ENCODE peak calls at places on chromosomes 3 and 15, in six cellular contexts. I is left ventricle myocardium superior, L is KG1, S is ecto neural progenitor cell, X is AG20443, T is RWPE1. B is an unnamed sample.

GRCh38 chr15:94346272-94346671 is 114.9 kb downstream of the MCTP2 start:
- DNase-seq in I (no peak), L (no peak), S (no peak), X (no peak), T (no peak), B (no peak)

GRCh38 chr3:98855811-98856400 is 45.6 kb downstream of the DCBLD2 start:
- DNase-seq in I (no peak), L (no peak), S (no peak), X (peak), T (peak), B (no peak)

GRCh38 chr15:60972301-60972700 is 256.8 kb downstream of the RORA start:
- DNase-seq in I (no peak), L (no peak), S (no peak), X (peak), T (peak), B (no peak)

GRCh38 chr3:196193738-196194541 is 17.3 kb downstream of the ZDHHC19 start:
- DNase-seq in I (peak), L (no peak), S (no peak), X (no peak), T (no peak), B (no peak)

GRCh38 chr15:66408690-66409089 is 22.0 kb downstream of the MAP2K1 start:
- DNase-seq in I (no peak), L (no peak), S (no peak), X (no peak), T (no peak), B (no peak)

GRCh38 chr15:69297642-69298353 is 914 bp upstream of the PAQR5 start:
- DNase-seq in I (no peak), L (no peak), S (no peak), X (no peak), T (no peak), B (no peak)

GRCh38 chr3:104635872-104636580 is 730.7 kb upstream of the ALCAM start:
- DNase-seq in I (no peak), L (no peak), S (no peak), X (no peak), T (no peak), B (no peak)

GRCh38 chr3:14001136-14001535 is 121.3 kb upstream of the WNT7A start:
- DNase-seq in I (no peak), L (no peak), S (no peak), X (no peak), T (peak), B (no peak)

GRCh38 chr3:37054370-37054769 is 61.1 kb downstream of the MLH1 start:
- DNase-seq in I (no peak), L (no peak), S (no peak), X (peak), T (no peak), B (no peak)

GRCh38 chr15:42233107-42233506 is 25.0 kb upstream of the VPS39 start:
- DNase-seq in I (no peak), L (no peak), S (no peak), X (no peak), T (no peak), B (no peak)

GRCh38 chr15:99485992-99486370 is 79.8 kb upstream of the MEF2A start:
- DNase-seq in I (no peak), L (no peak), S (no peak), X (no peak), T (no peak), B (no peak)

GRCh38 chr3:115930168-115930567 is 306.9 kb downstream of the GAP43 start:
- DNase-seq in I (no peak), L (no peak), S (no peak), X (no peak), T (no peak), B (no peak)

GRCh38 chr15:39856357-39856756 is 63.7 kb downstream of the GPR176 start:
- DNase-seq in I (no peak), L (no peak), S (no peak), X (no peak), T (no peak), B (no peak)

GRCh38 chr3:183591881-183592521 is 36.5 kb upstream of the KLHL6 start:
- DNase-seq in I (no peak), L (no peak), S (no peak), X (no peak), T (no peak), B (no peak)

GRCh38 chr15:47718474-47719440 is 1.5 kb downstream of the SEMA6D start:
- DNase-seq in I (peak), L (no peak), S (no peak), X (peak), T (peak), B (no peak)

GRCh38 chr3:77254967-77255831 is 215.3 kb downstream of the ROBO2 start:
- DNase-seq in I (no peak), L (peak), S (no peak), X (peak), T (peak), B (peak)

GRCh38 chr3:70064194-70064787 is 64.8 kb downstream of the SAMMSON start:
- DNase-seq in I (no peak), L (peak), S (no peak), X (peak), T (peak), B (peak)

GRCh38 chr15:51191072-51191665 is 96.5 kb upstream of the TNFAIP8L3 start:
- DNase-seq in I (peak), L (no peak), S (no peak), X (no peak), T (no peak), B (no peak)

GRCh38 chr3:70992557-70992956 is 591.0 kb downstream of the FOXP1 start:
- DNase-seq in I (no peak), L (no peak), S (no peak), X (peak), T (no peak), B (no peak)

GRCh38 chr15:69627548-69628158 is 175.0 kb downstream of the RPLP1 start:
- DNase-seq in I (no peak), L (no peak), S (peak), X (no peak), T (no peak), B (no peak)

GRCh38 chr15:67177750-67178149 is 76.7 kb downstream of the AAGAB start:
- DNase-seq in I (peak), L (no peak), S (no peak), X (peak), T (no peak), B (no peak)

GRCh38 chr3:135975536-135975935 is 10.0 kb downstream of the PPP2R3A start:
- DNase-seq in I (no peak), L (no peak), S (no peak), X (no peak), T (no peak), B (no peak)

GRCh38 chr3:13021934-13022265 is 51.3 kb downstream of the IQSEC1 start:
- DNase-seq in I (no peak), L (no peak), S (no peak), X (no peak), T (no peak), B (no peak)

GRCh38 chr3:29486087-29486486 is 205.2 kb downstream of the RBMS3 start:
- DNase-seq in I (no peak), L (no peak), S (no peak), X (peak), T (peak), B (no peak)

GRCh38 chr15:91223902-91224301 is 123.8 kb downstream of the SV2B start:
- DNase-seq in I (no peak), L (no peak), S (no peak), X (no peak), T (no peak), B (no peak)

GRCh38 chr3:38353151-38353550 is 6.6 kb downstream of the XYLB start:
- DNase-seq in I (no peak), L (no peak), S (no peak), X (no peak), T (no peak), B (no peak)

GRCh38 chr3:48629894-48630293 is 5.4 kb downstream of the SLC26A6 start:
- DNase-seq in I (no peak), L (no peak), S (no peak), X (no peak), T (no peak), B (no peak)

GRCh38 chr3:53821631-53822068 is 24.6 kb downstream of the CHDH start:
- DNase-seq in I (no peak), L (no peak), S (no peak), X (peak), T (peak), B (no peak)

GRCh38 chr3:111808439-111808838 is 50.6 kb upstream of the PHLDB2 start:
- DNase-seq in I (no peak), L (no peak), S (no peak), X (no peak), T (peak), B (no peak)

GRCh38 chr15:57432141-57432701 is 55.9 kb downstream of the CGNL1 start:
- DNase-seq in I (no peak), L (no peak), S (no peak), X (peak), T (no peak), B (no peak)

GRCh38 chr3:10310578-10310977 is 10.3 kb downstream of the SEC13 start:
- DNase-seq in I (no peak), L (no peak), S (no peak), X (no peak), T (no peak), B (no peak)

GRCh38 chr15:65653781-65654521 is 32.2 kb downstream of the SLC24A1 start:
- DNase-seq in I (no peak), L (no peak), S (no peak), X (no peak), T (no peak), B (no peak)

GRCh38 chr3:148379763-148380162 is 317.9 kb upstream of the AGTR1 start:
- DNase-seq in I (no peak), L (no peak), S (no peak), X (peak), T (peak), B (no peak)

GRCh38 chr3:71160800-71161546 is 422.6 kb downstream of the FOXP1 start:
- DNase-seq in I (no peak), L (no peak), S (no peak), X (no peak), T (no peak), B (peak)